ENCODE peak calls at places on chromosomes 6 and 20, in five cellular contexts. One of them, this sample, is unnamed.

GRCh38 chr20:53077373-53078205 is 105.4 kb downstream of the TSHZ2 start:
- DNase-seq in psoas muscle: peak
- DNase-seq in pancreas: no peak
- DNase-seq in left lung: no peak
- DNase-seq in GM23338: no peak
- DNase-seq in this sample: peak

GRCh38 chr6:26347699-26348098 is 17.3 kb upstream of the BTN3A2 start:
- DNase-seq in psoas muscle: no peak
- DNase-seq in GM23338: no peak
- DNase-seq in pancreas: no peak
- DNase-seq in left lung: no peak
- DNase-seq in this sample: no peak

GRCh38 chr6:7262037-7262461 is 51.0 kb downstream of the SSR1 start:
- DNase-seq in pancreas: peak
- DNase-seq in left lung: no peak
- DNase-seq in GM23338: peak
- DNase-seq in psoas muscle: no peak
- DNase-seq in this sample: no peak

GRCh38 chr20:43824699-43825402 is 89.8 kb upstream of the TOX2 start:
- DNase-seq in left lung: no peak
- DNase-seq in pancreas: no peak
- DNase-seq in GM23338: peak
- DNase-seq in psoas muscle: no peak
- DNase-seq in this sample: no peak

GRCh38 chr20:55782861-55783260 is 222.5 kb downstream of the CBLN4 start:
- DNase-seq in left lung: no peak
- DNase-seq in GM23338: no peak
- DNase-seq in psoas muscle: no peak
- DNase-seq in pancreas: no peak
- DNase-seq in this sample: no peak

GRCh38 chr6:93352604-93353003 is 66.8 kb downstream of the EPHA7 start:
- DNase-seq in GM23338: no peak
- DNase-seq in pancreas: no peak
- DNase-seq in left lung: no peak
- DNase-seq in psoas muscle: no peak
- DNase-seq in this sample: no peak

GRCh38 chr20:9514461-9515210 is at the start of gene LAMP5:
- DNase-seq in GM23338: peak
- DNase-seq in pancreas: peak
- DNase-seq in psoas muscle: no peak
- DNase-seq in left lung: peak
- DNase-seq in this sample: no peak

GRCh38 chr20:15220009-15220656 is 882.7 kb upstream of the FLRT3 start:
- DNase-seq in pancreas: no peak
- DNase-seq in psoas muscle: no peak
- DNase-seq in left lung: no peak
- DNase-seq in GM23338: no peak
- DNase-seq in this sample: no peak

GRCh38 chr20:58714340-58714922 is 21.8 kb downstream of the NPEPL1 start:
- DNase-seq in left lung: peak
- DNase-seq in psoas muscle: no peak
- DNase-seq in GM23338: no peak
- DNase-seq in pancreas: peak
- DNase-seq in this sample: no peak

GRCh38 chr6:13425971-13426931 is 61.1 kb downstream of the GFOD1 start:
- DNase-seq in psoas muscle: peak
- DNase-seq in pancreas: no peak
- DNase-seq in left lung: no peak
- DNase-seq in GM23338: no peak
- DNase-seq in this sample: no peak

GRCh38 chr20:57476073-57476526 is 48.8 kb downstream of the CTCFL start:
- DNase-seq in left lung: no peak
- DNase-seq in psoas muscle: no peak
- DNase-seq in GM23338: no peak
- DNase-seq in pancreas: no peak
- DNase-seq in this sample: peak

GRCh38 chr6:108250240-108250866 is 10.5 kb downstream of the SNX3 start:
- DNase-seq in left lung: no peak
- DNase-seq in pancreas: no peak
- DNase-seq in psoas muscle: no peak
- DNase-seq in GM23338: peak
- DNase-seq in this sample: no peak
- TF ChIP-seq CTCF in left lung: no peak
- TF ChIP-seq CTCF in pancreas: no peak
- TF ChIP-seq CTCF in psoas muscle: no peak
- TF ChIP-seq CTCF in GM23338: peak
- TF ChIP-seq CTCF in this sample: no peak

GRCh38 chr20:34068001-34068400 is 44.0 kb downstream of the EIF2S2 start:
- DNase-seq in psoas muscle: no peak
- DNase-seq in left lung: no peak
- DNase-seq in GM23338: no peak
- DNase-seq in pancreas: no peak
- DNase-seq in this sample: no peak

GRCh38 chr20:34072076-34072475 is 40.0 kb downstream of the EIF2S2 start:
- DNase-seq in left lung: no peak
- DNase-seq in pancreas: no peak
- DNase-seq in GM23338: no peak
- DNase-seq in psoas muscle: no peak
- DNase-seq in this sample: no peak

GRCh38 chr20:34072778-34073177 is 39.3 kb downstream of the EIF2S2 start:
- DNase-seq in pancreas: no peak
- DNase-seq in left lung: no peak
- DNase-seq in psoas muscle: no peak
- DNase-seq in GM23338: no peak
- DNase-seq in this sample: no peak

GRCh38 chr20:34069341-34070078 is 42.5 kb downstream of the EIF2S2 start:
- DNase-seq in pancreas: peak
- DNase-seq in psoas muscle: peak
- DNase-seq in GM23338: peak
- DNase-seq in left lung: no peak
- DNase-seq in this sample: peak

DNA sequence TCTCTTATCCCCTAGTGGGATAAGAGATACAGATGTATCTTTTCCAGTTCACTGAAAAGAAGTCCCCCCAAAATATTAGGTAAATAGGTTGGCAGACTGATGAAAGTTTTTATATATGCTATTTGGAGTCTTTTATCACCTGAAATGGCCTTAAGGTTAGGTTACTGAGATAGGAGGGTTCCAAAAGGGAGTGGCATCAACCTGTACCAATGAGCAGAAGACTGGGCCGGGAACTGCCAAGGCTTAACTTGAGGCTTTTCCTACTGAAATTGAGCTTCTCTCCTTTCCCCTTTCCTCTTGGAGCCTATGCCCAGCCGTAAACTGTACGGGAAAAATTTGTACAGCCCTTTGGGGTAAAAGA is 42.0 kb downstream of the EIF2S2 start:
- DNase-seq in left lung: no peak
- DNase-seq in GM23338: no peak
- DNase-seq in psoas muscle: no peak
- DNase-seq in pancreas: no peak
- DNase-seq in this sample: no peak
- TF ChIP-seq CTCF in left lung: no peak
- TF ChIP-seq CTCF in GM23338: no peak
- TF ChIP-seq CTCF in psoas muscle: no peak
- TF ChIP-seq CTCF in pancreas: no peak
- TF ChIP-seq CTCF in this sample: no peak

GRCh38 chr6:95819939-95820338 is 195.8 kb upstream of the FUT9 start:
- DNase-seq in left lung: no peak
- DNase-seq in GM23338: peak
- DNase-seq in pancreas: no peak
- DNase-seq in psoas muscle: no peak
- DNase-seq in this sample: no peak
- TF ChIP-seq CTCF in left lung: no peak
- TF ChIP-seq CTCF in GM23338: peak
- TF ChIP-seq CTCF in pancreas: no peak
- TF ChIP-seq CTCF in psoas muscle: no peak
- TF ChIP-seq CTCF in this sample: no peak

GRCh38 chr20:25223179-25223661 is 24.7 kb upstream of the PYGB start:
- DNase-seq in psoas muscle: no peak
- DNase-seq in GM23338: peak
- DNase-seq in left lung: no peak
- DNase-seq in pancreas: no peak
- DNase-seq in this sample: no peak
- TF ChIP-seq CTCF in psoas muscle: no peak
- TF ChIP-seq CTCF in GM23338: no peak
- TF ChIP-seq CTCF in left lung: no peak
- TF ChIP-seq CTCF in pancreas: no peak
- TF ChIP-seq CTCF in this sample: no peak

DNA sequence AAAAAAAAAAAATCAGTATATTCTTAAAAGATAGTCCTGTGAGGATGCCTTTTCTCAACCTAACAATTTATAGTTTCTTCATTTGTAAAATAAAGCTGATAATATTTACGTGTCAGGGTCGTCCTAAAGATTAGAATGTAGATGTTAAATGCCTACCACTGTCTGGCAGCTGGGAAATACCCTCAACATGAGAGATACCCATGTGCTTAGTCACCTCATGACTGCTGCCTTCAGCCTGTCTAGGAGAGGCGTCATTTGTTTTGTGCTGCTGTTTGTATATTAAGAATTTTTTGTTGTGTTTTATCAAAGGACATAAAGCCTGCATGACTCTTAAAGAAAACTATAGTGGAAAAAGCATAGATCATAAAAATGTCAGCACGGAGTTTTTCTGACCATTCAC is 9.5 kb downstream of the FAM120B start:
- DNase-seq in pancreas: no peak
- DNase-seq in psoas muscle: no peak
- DNase-seq in left lung: no peak
- DNase-seq in GM23338: no peak
- DNase-seq in this sample: no peak
- TF ChIP-seq CTCF in pancreas: no peak
- TF ChIP-seq CTCF in psoas muscle: no peak
- TF ChIP-seq CTCF in left lung: no peak
- TF ChIP-seq CTCF in GM23338: no peak
- TF ChIP-seq CTCF in this sample: no peak

DNA sequence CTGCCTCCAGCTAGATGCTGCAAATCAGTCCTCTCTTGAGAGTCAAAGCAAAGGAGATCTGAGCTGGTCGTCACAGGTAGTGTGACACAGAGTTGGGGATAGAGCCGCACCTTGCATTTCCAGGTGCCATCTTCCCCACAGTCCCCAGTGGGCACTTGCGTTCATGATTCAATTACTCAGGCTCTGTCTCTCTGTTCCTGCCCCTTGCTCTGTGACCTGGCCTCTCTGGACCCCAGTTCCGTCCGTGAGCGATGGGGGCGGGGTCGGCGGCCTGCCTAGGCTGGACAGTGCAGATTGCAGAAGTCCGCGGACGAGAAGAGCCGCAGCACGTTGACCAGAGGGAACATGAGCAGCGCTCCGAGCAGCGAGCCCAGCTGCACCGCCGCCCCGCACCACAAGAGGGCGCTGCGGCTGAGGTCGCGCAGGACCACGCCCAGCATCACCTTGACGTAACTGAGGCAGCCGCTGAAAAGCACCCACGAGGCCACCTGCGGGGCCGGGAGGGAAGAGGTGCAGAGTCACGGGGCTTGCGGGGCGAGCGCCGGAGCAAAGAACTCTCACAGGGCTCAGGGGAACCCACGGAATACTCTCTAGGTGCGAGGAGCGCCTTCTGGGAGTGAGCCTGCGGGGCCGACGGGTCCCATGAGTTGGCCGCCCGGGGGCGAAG is 7.4 kb downstream of the SLC52A3 start:
- DNase-seq in psoas muscle: no peak
- DNase-seq in pancreas: peak
- DNase-seq in left lung: peak
- DNase-seq in GM23338: peak
- DNase-seq in this sample: no peak
- TF ChIP-seq CTCF in psoas muscle: peak
- TF ChIP-seq CTCF in pancreas: peak
- TF ChIP-seq CTCF in left lung: peak
- TF ChIP-seq CTCF in GM23338: peak
- TF ChIP-seq CTCF in this sample: no peak

GRCh38 chr6:31285496-31285895 is 13.6 kb upstream of the HLA-C start:
- DNase-seq in pancreas: no peak
- DNase-seq in left lung: no peak
- DNase-seq in psoas muscle: no peak
- DNase-seq in GM23338: no peak
- DNase-seq in this sample: no peak
- TF ChIP-seq CTCF in pancreas: no peak
- TF ChIP-seq CTCF in left lung: no peak
- TF ChIP-seq CTCF in psoas muscle: no peak
- TF ChIP-seq CTCF in GM23338: no peak
- TF ChIP-seq CTCF in this sample: no peak

GRCh38 chr6:167553716-167554115 is 228.8 kb downstream of the TTLL2 start:
- DNase-seq in pancreas: no peak
- DNase-seq in left lung: no peak
- DNase-seq in GM23338: no peak
- DNase-seq in psoas muscle: no peak
- DNase-seq in this sample: no peak

GRCh38 chr6:167552961-167553360 is 228.1 kb downstream of the TTLL2 start:
- DNase-seq in pancreas: no peak
- DNase-seq in left lung: no peak
- DNase-seq in GM23338: no peak
- DNase-seq in psoas muscle: no peak
- DNase-seq in this sample: no peak

GRCh38 chr6:167549187-167549586 is 224.3 kb downstream of the TTLL2 start:
- DNase-seq in psoas muscle: no peak
- DNase-seq in pancreas: no peak
- DNase-seq in GM23338: no peak
- DNase-seq in left lung: no peak
- DNase-seq in this sample: no peak

GRCh38 chr6:167550936-167551633 is 226.2 kb downstream of the TTLL2 start:
- DNase-seq in psoas muscle: peak
- DNase-seq in pancreas: no peak
- DNase-seq in left lung: peak
- DNase-seq in GM23338: no peak
- DNase-seq in this sample: peak

GRCh38 chr6:167551634-167552630 is 227.0 kb downstream of the TTLL2 start:
- DNase-seq in pancreas: no peak
- DNase-seq in psoas muscle: no peak
- DNase-seq in GM23338: no peak
- DNase-seq in left lung: peak
- DNase-seq in this sample: no peak
- TF ChIP-seq CTCF in pancreas: no peak
- TF ChIP-seq CTCF in psoas muscle: no peak
- TF ChIP-seq CTCF in GM23338: no peak
- TF ChIP-seq CTCF in left lung: no peak
- TF ChIP-seq CTCF in this sample: no peak

GRCh38 chr6:157885211-157885788 is 62.3 kb downstream of the SNX9 start:
- DNase-seq in left lung: no peak
- DNase-seq in GM23338: no peak
- DNase-seq in pancreas: no peak
- DNase-seq in psoas muscle: no peak
- DNase-seq in this sample: no peak
- TF ChIP-seq CTCF in left lung: no peak
- TF ChIP-seq CTCF in GM23338: no peak
- TF ChIP-seq CTCF in pancreas: no peak
- TF ChIP-seq CTCF in psoas muscle: no peak
- TF ChIP-seq CTCF in this sample: no peak